ENCODE peak calls at places on chromosome 14, in ten cellular contexts. I, F, C, E, U, Y, W, M, Z and S are unnamed samples.

GRCh38 chr14:60090864-60091519 is 731 bp upstream of the PCNX4 start:
- DNase-seq in F (peak), C (peak), M (peak), U (peak), Y (peak), I (peak), E (peak), W (no peak), Z (no peak), S (no peak)

GRCh38 chr14:84036863-84037262 is 1493.1 kb upstream of the FLRT2 start:
- DNase-seq in I (no peak), Z (peak), Y (no peak), M (no peak), E (no peak), F (no peak), C (peak), U (no peak), W (no peak), S (no peak)

GRCh38 chr14:68791078-68791983 is 1.5 kb downstream of the ZFP36L1 start:
- DNase-seq in W (no peak), U (no peak), C (no peak), M (no peak), Y (no peak), I (peak), F (no peak), Z (no peak), E (no peak), S (no peak)

GRCh38 chr14:24903337-24903736 is 146.6 kb downstream of the STXBP6 start:
- DNase-seq in F (no peak), Y (no peak), I (peak), Z (no peak), M (no peak), U (no peak), C (peak), E (no peak), W (no peak), S (no peak)

GRCh38 chr14:94575730-94576585 is 5.3 kb upstream of the SERPINA5 start:
- DNase-seq in Z (no peak), U (no peak), M (no peak), C (peak), I (peak), W (no peak), Y (no peak), F (no peak), E (no peak), S (no peak)

GRCh38 chr14:32078794-32079663 is 1.9 kb downstream of the ARHGAP5 start:
- DNase-seq in F (no peak), E (no peak), M (no peak), U (no peak), C (peak), Z (no peak), I (peak), W (no peak), Y (no peak), S (no peak)

GRCh38 chr14:68663385-68664076 is 129.3 kb downstream of the ZFP36L1 start:
- DNase-seq in M (no peak), E (no peak), Y (no peak), Z (no peak), C (peak), U (no peak), I (peak), F (no peak), W (no peak), S (no peak)

GRCh38 chr14:100580316-100581227 is 6.6 kb downstream of the BEGAIN start:
- DNase-seq in F (no peak), I (no peak), C (no peak), E (no peak), M (no peak), Y (no peak), W (no peak), U (no peak), Z (no peak), S (no peak)

GRCh38 chr14:95886366-95886765 is 9.7 kb downstream of the TUNAR start:
- DNase-seq in C (no peak), Y (no peak), Z (no peak), E (no peak), U (no peak), M (no peak), W (no peak), F (no peak), I (no peak), S (no peak)

GRCh38 chr14:59897757-59898383 is 22.1 kb upstream of the LRRC9 start:
- DNase-seq in Z (no peak), I (peak), E (no peak), Y (no peak), W (no peak), F (no peak), C (no peak), U (peak), M (peak), S (no peak)

GRCh38 chr14:76917158-76917596 is 91.0 kb downstream of the LRRC74A start:
- DNase-seq in E (no peak), I (peak), U (peak), Z (peak), Y (no peak), C (peak), W (no peak), F (no peak), M (peak), S (no peak)

GRCh38 chr14:53501361-53502320 is 348.5 kb upstream of the DDHD1 start:
- DNase-seq in U (no peak), I (peak), Z (no peak), C (peak), W (no peak), E (no peak), M (no peak), Y (no peak), F (no peak), S (no peak)

GRCh38 chr14:103436533-103436932 is 51.3 kb downstream of the MARK3 start:
- DNase-seq in C (peak), U (no peak), F (no peak), M (no peak), Y (no peak), W (no peak), E (no peak), I (peak), Z (no peak), S (no peak)

GRCh38 chr14:59098377-59098776 is 90.1 kb upstream of the DAAM1 start:
- DNase-seq in F (no peak), W (no peak), U (no peak), I (peak), Z (no peak), Y (no peak), M (no peak), C (peak), E (no peak), S (no peak)

GRCh38 chr14:52977798-52978197 is 26.9 kb upstream of the FERMT2 start:
- DNase-seq in U (no peak), E (no peak), I (no peak), Z (no peak), F (no peak), W (no peak), Y (no peak), C (no peak), M (no peak), S (no peak)

GRCh38 chr14:100775831-100776591 is 49.3 kb downstream of the DLK1 start:
- DNase-seq in W (peak), F (no peak), Z (no peak), C (peak), U (no peak), Y (no peak), E (no peak), M (no peak), I (no peak), S (no peak)

GRCh38 chr14:99246536-99247083 is 25.4 kb downstream of the BCL11B start:
- DNase-seq in I (no peak), U (no peak), Z (no peak), M (no peak), W (no peak), C (no peak), E (peak), F (no peak), Y (peak), S (no peak)

GRCh38 chr14:84095796-84096195 is 1434.1 kb upstream of the FLRT2 start:
- DNase-seq in Y (no peak), C (no peak), W (no peak), U (no peak), I (no peak), Z (no peak), F (no peak), M (no peak), E (no peak), S (no peak)

GRCh38 chr14:43539210-43539609 is 967.9 kb downstream of the FSCB start:
- DNase-seq in M (no peak), F (no peak), E (no peak), Z (no peak), Y (no peak), C (peak), I (no peak), W (no peak), U (no peak), S (no peak)